ENCODE peak calls at places on chromosomes 4 and X, in seven cellular contexts. J, H, A, P, K, W and Z are unnamed samples.

GRCh38 chrX:39442332-39442731 is 641.1 kb downstream of the MID1IP1 start:
- DNase-seq in A (no peak), H (no peak), J (no peak), K (peak; percentile 14), P (no peak), W (no peak), Z (no peak)

GRCh38 chr4:174716986-174717770 is 111.9 kb downstream of the GLRA3 start:
- DNase-seq in P (no peak), K (no peak), H (no peak), W (no peak), J (no peak), A (no peak), Z (no peak)

GRCh38 chrX:3516051-3516541 is 169.6 kb upstream of the MXRA5 start:
- DNase-seq in W (no peak), P (no peak), H (no peak), K (no peak), J (no peak), A (no peak), Z (no peak)

GRCh38 chrX:123424546-123424945 is 240.5 kb downstream of the GRIA3 start:
- DNase-seq in H (no peak), P (no peak), W (no peak), J (no peak), K (no peak), A (peak; percentile 5), Z (no peak)

GRCh38 chr4:170305627-170306026 is 215.9 kb upstream of the AADAT start:
- DNase-seq in K (no peak), W (no peak), J (no peak), H (no peak), P (no peak), A (no peak), Z (no peak)

GRCh38 chr4:18914182-18914581 is 892.6 kb upstream of the LCORL start:
- DNase-seq in H (no peak), W (no peak), K (no peak), P (no peak), A (no peak), J (no peak), Z (no peak)

GRCh38 chrX:56289449-56289848 is 57.3 kb downstream of the KLF8 start:
- DNase-seq in J (no peak), H (no peak), A (no peak), W (no peak), K (no peak), P (no peak), Z (no peak)

GRCh38 chrX:7446815-7447214 is 298.9 kb upstream of the PUDP start:
- DNase-seq in W (no peak), H (no peak), A (no peak), J (no peak), K (no peak), P (no peak), Z (no peak)

GRCh38 chr4:13166214-13166613 is 317.9 kb downstream of the RAB28 start:
- DNase-seq in P (no peak), W (no peak), H (no peak), A (no peak), J (no peak), K (no peak), Z (no peak)

GRCh38 chr4:152148057-152148456 is 387.2 kb upstream of the GATB start:
- DNase-seq in K (no peak), P (no peak), H (no peak), J (no peak), W (no peak), A (no peak), Z (no peak)

GRCh38 chr4:83189631-83190136 is 75.2 kb upstream of the PLAC8 start:
- DNase-seq in A (peak; percentile 58), H (no peak), P (no peak), W (no peak), K (no peak), J (no peak), Z (no peak)

GRCh38 chrX:115576676-115577075 is 15.7 kb downstream of the PLS3 start:
- DNase-seq in W (no peak), A (no peak), H (no peak), P (no peak), J (no peak), K (no peak), Z (no peak)

GRCh38 chrX:68829594-68830485 is 1.0 kb downstream of the EFNB1 start:
- DNase-seq in P (peak; percentile 87), A (peak; percentile 18), J (peak; percentile 23), W (no peak), K (peak; percentile 70), H (peak; percentile 25), Z (no peak)

GRCh38 chrX:2261838-2262678 is 238.7 kb downstream of the DHRSX start:
- DNase-seq in W (peak; percentile 61), J (no peak), K (peak; percentile 36), A (no peak), H (no peak), P (peak; percentile 74), Z (no peak)
- TF ChIP-seq POLR2A in W (no peak), J (no peak), K (no peak), A (no peak), H (no peak), P (no peak), Z (no peak)

DNA sequence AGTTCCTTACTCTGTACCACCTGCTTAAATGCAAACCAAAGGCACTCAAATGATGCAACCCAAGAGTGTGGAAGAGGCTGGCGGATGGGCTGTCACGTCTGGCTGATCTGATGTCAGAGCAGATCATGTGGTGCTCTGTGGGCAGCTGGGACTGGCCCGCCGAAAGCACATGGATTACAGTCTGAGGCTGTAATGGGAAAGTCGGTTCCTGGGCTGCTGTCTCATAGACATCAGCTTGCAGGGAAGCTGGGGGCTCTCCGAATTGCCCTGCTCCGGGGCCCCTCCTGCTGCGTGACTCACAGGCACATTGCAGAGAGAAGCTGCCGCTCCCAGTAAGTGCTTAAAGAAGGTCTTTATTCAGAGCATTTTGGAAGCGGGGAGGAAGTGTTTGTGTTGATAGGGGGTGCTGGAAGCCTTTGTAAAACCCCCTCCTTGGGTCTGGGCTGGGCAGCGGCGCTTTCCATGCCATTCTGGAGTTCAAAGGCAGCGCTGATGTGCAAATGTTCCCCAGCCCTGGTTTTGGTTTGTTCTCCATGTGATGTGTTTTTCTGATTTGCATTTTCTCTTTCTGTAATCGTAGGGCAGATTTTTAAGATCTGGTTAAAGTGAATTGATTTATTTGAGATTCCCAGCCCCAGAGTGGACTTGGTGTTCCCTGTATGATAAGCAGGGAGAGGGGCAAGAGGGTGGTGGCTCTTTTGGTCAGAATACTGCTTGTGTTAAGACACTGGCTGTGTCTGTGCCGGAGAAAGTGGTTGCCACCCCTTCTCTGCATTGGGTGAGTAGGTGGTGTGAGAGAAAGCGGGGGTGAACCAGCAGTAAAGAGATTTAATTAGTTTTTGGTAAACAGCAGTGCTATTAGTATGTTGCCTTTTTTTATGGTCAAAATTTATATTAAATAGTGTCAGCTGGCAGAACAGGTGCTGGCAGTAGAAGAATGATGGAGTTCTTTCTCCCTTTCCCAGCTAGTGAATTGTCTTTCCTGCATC is 181.3 kb downstream of the LARP7 start:
- DNase-seq in K (peak; percentile 89), W (peak; percentile 79), A (peak; percentile 74), J (peak; percentile 39), P (peak; percentile 95), H (peak; percentile 38), Z (peak; percentile 69)
- TF ChIP-seq POLR2A in K (no peak), W (no peak), A (no peak), J (no peak), P (no peak), H (no peak), Z (peak; percentile 40)

DNA sequence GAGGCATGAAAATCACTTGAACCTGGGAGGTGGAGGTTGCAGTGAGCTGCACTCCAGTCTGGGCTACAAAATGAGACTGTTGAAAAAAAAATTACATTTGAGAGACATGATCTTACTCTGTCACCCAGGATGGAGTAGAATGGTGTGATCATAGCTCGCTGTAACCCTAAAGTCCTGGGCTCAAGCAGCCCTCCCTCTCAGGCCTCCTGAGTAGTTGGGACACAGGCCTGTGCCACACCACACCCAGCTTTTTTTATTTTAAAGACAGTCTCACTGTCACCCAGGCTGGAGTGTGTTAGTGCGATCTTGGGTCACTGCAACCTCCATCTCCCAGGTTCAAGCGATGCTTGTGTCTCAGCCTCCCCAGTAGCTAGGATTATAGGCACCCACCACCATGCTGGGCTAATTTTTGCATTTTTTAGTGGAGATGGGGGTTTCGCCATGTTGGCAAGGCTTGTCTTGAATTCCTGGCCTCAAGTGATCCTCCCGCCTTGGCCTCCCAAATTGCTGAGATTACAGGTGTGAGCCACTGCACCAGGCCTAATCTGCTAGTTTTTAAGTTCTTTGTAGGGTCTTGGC is 6.1 kb downstream of the RPS3A start:
- DNase-seq in P (no peak), K (no peak), W (no peak), A (no peak), H (no peak), J (no peak), Z (no peak)
- TF ChIP-seq POLR2A in P (no peak), K (no peak), W (no peak), A (no peak), H (no peak), J (no peak), Z (no peak)

GRCh38 chrX:103685396-103685795 is 1.1 kb downstream of the MORF4L2 start:
- DNase-seq in H (no peak), J (no peak), A (peak; percentile 12), P (no peak), K (no peak), W (no peak), Z (no peak)

GRCh38 chrX:103688949-103689348 is 2.5 kb upstream of the MORF4L2 start:
- DNase-seq in W (no peak), A (peak; percentile 28), K (no peak), P (no peak), J (no peak), H (no peak), Z (no peak)

GRCh38 chrX:103687696-103688191 is 1.2 kb upstream of the MORF4L2 start:
- DNase-seq in A (peak; percentile 85), K (peak; percentile 82), J (peak; percentile 53), W (no peak), P (peak; percentile 87), H (peak; percentile 75), Z (peak; percentile 14)

GRCh38 chrX:103687073-103687695 is 685 bp upstream of the MORF4L2 start:
- DNase-seq in K (peak; percentile 95), H (peak; percentile 90), A (peak; percentile 86), J (peak; percentile 87), W (peak; percentile 97), P (peak; percentile 97), Z (peak; percentile 30)

DNA sequence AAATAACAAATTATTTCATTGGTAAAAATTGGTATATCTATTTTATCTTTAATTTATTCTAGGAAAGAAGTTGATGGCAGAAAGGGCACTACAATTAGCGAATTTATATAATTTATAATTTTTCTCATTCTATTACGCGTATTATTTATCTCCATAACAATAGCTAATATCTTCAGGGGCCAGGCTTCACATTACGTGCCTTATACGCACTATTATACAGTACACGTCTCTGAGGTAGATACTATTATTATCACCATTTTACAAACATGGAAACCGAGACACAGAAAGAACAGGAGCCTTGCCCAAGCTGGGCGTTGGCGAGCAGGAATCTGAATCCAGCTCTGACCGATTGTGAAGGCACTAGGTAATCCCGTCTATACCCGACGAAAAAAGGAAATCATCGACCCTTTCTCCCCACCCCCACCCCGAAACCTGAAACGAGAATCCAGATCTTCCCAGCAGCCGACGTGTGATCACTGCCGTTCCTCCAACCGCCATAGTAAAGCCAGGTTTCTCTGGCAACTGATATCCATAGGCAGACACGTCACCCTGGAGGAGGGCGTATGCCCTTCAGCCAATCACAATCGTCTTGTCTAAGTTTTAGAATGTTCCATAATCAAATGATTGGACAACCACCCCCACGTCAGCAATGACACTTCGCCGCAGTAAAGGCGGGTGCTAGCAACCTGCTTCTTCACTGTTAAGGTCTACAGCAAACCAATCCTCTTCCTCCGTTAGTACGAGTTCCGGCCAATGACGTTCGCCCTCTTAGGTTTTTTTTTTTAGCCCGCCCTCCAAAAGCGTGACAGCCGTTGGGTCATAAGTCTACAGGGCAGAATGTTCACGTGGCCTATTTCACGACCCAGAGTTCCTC is at the start of gene MORF4L2:
- DNase-seq in K (peak; percentile 98), P (peak; percentile 97), W (peak; percentile 93), A (peak; percentile 99), H (peak; percentile 90), J (peak; percentile 93), Z (peak; percentile 49)
- TF ChIP-seq POLR2A in K (peak; percentile 85), P (no peak), W (no peak), A (peak; percentile 93), H (peak; percentile 65), J (peak; percentile 83), Z (peak; percentile 86)